ENCODE peak calls at places on chromosomes 3 and 15, in six cellular contexts. E is A549; N is sigmoid colon; F is DND-41; L is CD8-positive, alpha-beta T cell; A is heart left ventricle. T is an unnamed sample.
A peak's percentile ranks its signal among the peaks of the same experiment; 100 is the strongest.

GRCh38 chr15:60718661-60719069 is 239.7 kb upstream of the ICE2 start:
- DNase-seq in E (no peak), N (no peak), F (no peak), L (no peak), A (no peak), T (no peak)

GRCh38 chr15:56760186-56760585 is 26.9 kb upstream of the ZNF280D start:
- DNase-seq in E (no peak), N (no peak), F (no peak), L (no peak), A (no peak), T (no peak)

GRCh38 chr15:70762469-70763119 is 764 bp downstream of the UACA start:
- DNase-seq in E (peak; percentile 61), N (peak; percentile 74), F (no peak), L (no peak), A (peak; percentile 44), T (no peak)

GRCh38 chr3:47082519-47082918 is 81.4 kb downstream of the SETD2 start:
- DNase-seq in E (no peak), N (no peak), F (no peak), L (no peak), A (no peak), T (no peak)

GRCh38 chr15:98904466-98905048 is 103.0 kb downstream of the PGPEP1L start:
- DNase-seq in E (peak; percentile 85), N (peak; percentile 60), F (peak; percentile 47), L (no peak), A (no peak), T (peak; percentile 51)

GRCh38 chr3:17130956-17131355 is 246.2 kb downstream of the PLCL2 start:
- DNase-seq in E (no peak), N (no peak), F (no peak), L (no peak), A (no peak), T (no peak)

GRCh38 chr15:61835476-61836106 is 224.7 kb downstream of the VPS13C start:
- DNase-seq in E (peak; percentile 57), N (peak; percentile 79), F (peak; percentile 61), L (peak; percentile 13), A (peak; percentile 55), T (peak; percentile 54)

GRCh38 chr3:125433611-125434041 is 58.5 kb upstream of the ZNF148 start:
- DNase-seq in E (no peak), N (no peak), F (no peak), L (no peak), A (no peak), T (no peak)

GRCh38 chr15:45179221-45179985 is 8.4 kb downstream of the SHF start:
- DNase-seq in E (peak; percentile 43), N (no peak), F (peak; percentile 20), L (no peak), A (no peak), T (peak; percentile 4)

GRCh38 chr3:74624301-74624700 is 9.8 kb upstream of the CNTN3 start:
- DNase-seq in E (no peak), N (no peak), F (no peak), L (no peak), A (no peak), T (no peak)

GRCh38 chr3:71117572-71118247 is 465.8 kb downstream of the FOXP1 start:
- DNase-seq in E (no peak), N (no peak), F (no peak), L (no peak), A (no peak), T (no peak)

GRCh38 chr3:102238362-102238761 is 196.5 kb upstream of the ZPLD1 start:
- DNase-seq in E (no peak), N (no peak), F (no peak), L (no peak), A (no peak), T (no peak)

GRCh38 chr3:123377173-123377740 is 71.6 kb downstream of the ADCY5 start:
- DNase-seq in E (no peak), N (peak; percentile 61), F (no peak), L (no peak), A (no peak), T (no peak)

GRCh38 chr3:159196316-159196715 is 394.5 kb downstream of the MFSD1 start:
- DNase-seq in E (no peak), N (no peak), F (no peak), L (no peak), A (no peak), T (no peak)

GRCh38 chr3:189833996-189834395 is 202.8 kb downstream of the TP63 start:
- DNase-seq in E (no peak), N (no peak), F (no peak), L (no peak), A (no peak), T (no peak)

GRCh38 chr3:120052685-120053084 is 41.6 kb downstream of the GSK3B start:
- DNase-seq in E (no peak), N (no peak), F (no peak), L (no peak), A (no peak), T (no peak)

GRCh38 chr15:35646790-35647189 is 100.8 kb upstream of the DPH6 start:
- DNase-seq in E (no peak), N (no peak), F (no peak), L (no peak), A (no peak), T (no peak)

GRCh38 chr3:125379483-125379882 is 4.4 kb upstream of the ZNF148 start:
- DNase-seq in E (no peak), N (no peak), F (no peak), L (no peak), A (no peak), T (no peak)

GRCh38 chr15:65101891-65102708 is 12.9 kb downstream of the UBAP1L start:
- DNase-seq in E (no peak), N (peak; percentile 68), F (no peak), L (no peak), A (no peak), T (no peak)

GRCh38 chr3:40848411-40848810 is 323.7 kb downstream of the ZNF621 start:
- DNase-seq in E (no peak), N (no peak), F (no peak), L (no peak), A (no peak), T (no peak)

GRCh38 chr15:100663066-100663465 is 60.7 kb downstream of the ASB7 start:
- DNase-seq in E (peak; percentile 48), N (no peak), F (peak; percentile 36), L (no peak), A (no peak), T (peak; percentile 68)
- TF ChIP-seq CTCF in E (peak; percentile 16), N (no peak), F (peak; percentile 34), L (no peak), A (no peak), T (peak; percentile 48)

GRCh38 chr15:100560323-100560722 is 31.6 kb upstream of the CERS3 start:
- DNase-seq in E (no peak), N (no peak), F (no peak), L (no peak), A (no peak), T (no peak)

GRCh38 chr15:100553468-100553867 is 24.7 kb upstream of the CERS3 start:
- DNase-seq in E (no peak), N (no peak), F (no peak), L (no peak), A (no peak), T (no peak)

GRCh38 chr15:100558771-100559254 is 30.1 kb upstream of the CERS3 start:
- DNase-seq in E (no peak), N (no peak), F (no peak), L (no peak), A (no peak), T (no peak)

DNA sequence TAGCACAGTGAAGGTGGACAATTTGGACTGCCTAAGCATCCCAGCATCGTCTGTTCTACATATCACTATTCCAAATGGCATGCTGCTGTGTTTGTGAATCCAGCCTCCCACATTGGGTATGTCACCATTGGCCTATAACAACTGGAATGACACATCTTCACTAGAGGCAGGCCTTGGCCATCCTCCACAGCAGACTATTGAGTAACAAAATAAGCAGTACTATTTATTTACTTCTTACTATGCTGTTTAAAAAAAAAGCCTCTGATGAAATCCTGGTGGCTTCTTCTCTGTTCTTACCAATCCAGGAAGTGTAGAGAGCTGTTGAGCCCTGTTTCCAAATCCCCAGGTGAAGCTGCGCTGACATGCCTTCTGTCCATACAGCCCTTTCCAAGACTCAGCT is 30.6 kb upstream of the CERS3 start:
- DNase-seq in E (peak; percentile 36), N (peak; percentile 74), F (no peak), L (no peak), A (no peak), T (no peak)
- TF ChIP-seq CTCF in E (no peak), N (no peak), F (no peak), L (no peak), A (no peak), T (no peak)

GRCh38 chr3:89049119-89049518 is 58.3 kb upstream of the EPHA3 start:
- DNase-seq in E (peak; percentile 20), N (no peak), F (no peak), L (no peak), A (no peak), T (no peak)
- TF ChIP-seq CTCF in E (no peak), N (no peak), F (peak; percentile 17), L (no peak), A (no peak), T (peak; percentile 13)

GRCh38 chr15:52765779-52766178 is 24.4 kb downstream of the ONECUT1 start:
- DNase-seq in E (peak; percentile 44), N (no peak), F (no peak), L (no peak), A (no peak), T (no peak)
- TF ChIP-seq CTCF in E (peak; percentile 27), N (no peak), F (no peak), L (no peak), A (no peak), T (no peak)

DNA sequence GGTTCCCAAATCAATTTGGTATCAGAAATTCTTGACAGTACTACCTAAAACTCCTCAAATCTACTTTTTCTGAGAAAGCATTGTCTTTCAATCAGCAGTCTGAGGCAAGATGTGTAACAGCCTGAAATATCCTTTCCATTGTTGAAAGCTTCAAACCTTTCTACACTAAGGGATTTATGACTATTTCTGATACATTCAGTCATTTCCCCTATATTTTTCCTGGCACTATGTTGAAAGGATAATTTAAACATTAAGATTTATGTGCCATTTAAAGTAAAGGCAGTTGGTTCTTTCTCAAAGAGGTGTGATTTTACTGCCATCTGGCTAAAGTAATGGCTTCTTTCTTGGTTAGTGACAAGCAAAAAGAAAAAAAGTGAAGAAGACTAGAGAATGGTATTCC is 249.7 kb upstream of the COL8A1 start:
- DNase-seq in E (no peak), N (no peak), F (no peak), L (no peak), A (no peak), T (no peak)
- TF ChIP-seq CTCF in E (no peak), N (no peak), F (no peak), L (no peak), A (no peak), T (no peak)

DNA sequence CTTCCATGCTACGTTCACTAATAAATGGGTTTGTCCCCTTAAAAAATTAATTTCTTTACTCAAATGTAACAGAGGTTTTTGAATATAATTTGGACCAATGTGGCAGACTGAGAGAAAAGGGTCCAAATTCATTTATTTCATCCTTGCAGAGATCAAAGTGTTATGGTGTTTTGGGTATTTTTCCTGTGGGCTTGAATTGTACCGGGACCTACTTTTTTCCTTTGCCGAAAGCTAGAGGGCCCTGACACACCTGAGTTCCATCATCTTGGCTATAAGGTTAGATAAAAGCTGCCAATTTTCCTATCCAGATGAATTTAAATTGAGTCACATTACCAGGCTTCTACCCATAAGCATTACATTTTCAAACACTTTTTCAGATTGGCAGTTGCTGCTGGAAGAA is 893 bp downstream of the CCNB2 start:
- DNase-seq in E (peak; percentile 20), N (no peak), F (no peak), L (no peak), A (no peak), T (no peak)
- TF ChIP-seq CTCF in E (peak; percentile 55), N (no peak), F (peak; percentile 30), L (no peak), A (no peak), T (peak; percentile 26)